ENCODE peak calls at places on chromosomes 3 and 15, in four cellular contexts. G is gastrocnemius medialis, N is heart left ventricle, M is SK-N-SH. B is an unnamed sample. For H3K4me1, the result is how much of the 10 kb centered on the place peaks cover.

GRCh38 chr3:131568460-131568859 is 65.7 kb upstream of the MRPL3 start:
- DNase-seq in G (no peak), N (no peak), M (no peak), B (no peak)

GRCh38 chr3:106401666-106402319 is 533.0 kb upstream of the CBLB start:
- DNase-seq in G (no peak), N (no peak), M (no peak), B (no peak)

GRCh38 chr3:137787520-137787919 is 23.4 kb downstream of the SOX14 start:
- DNase-seq in G (no peak), N (no peak), M (no peak), B (no peak)

GRCh38 chr3:11718582-11719405 is 75.1 kb upstream of the VGLL4 start:
- DNase-seq in G (no peak), N (peak), M (peak), B (peak)

GRCh38 chr3:188194327-188194726 is 40.4 kb downstream of the LPP start:
- DNase-seq in G (no peak), N (no peak), M (no peak), B (no peak)

GRCh38 chr3:4895848-4896247 is 83.4 kb upstream of the BHLHE40 start:
- DNase-seq in G (no peak), N (no peak), M (no peak), B (no peak)

GRCh38 chr3:195221015-195221853 is 49.7 kb downstream of the XXYLT1 start:
- DNase-seq in G (no peak), N (no peak), M (peak), B (peak)

GRCh38 chr3:117600666-117601065 is 891.1 kb downstream of the TUSC7 start:
- DNase-seq in G (no peak), N (no peak), M (no peak), B (no peak)

GRCh38 chr15:66862111-66862815 is 160.2 kb downstream of the SMAD6 start:
- DNase-seq in G (no peak), N (no peak), M (no peak), B (peak)

GRCh38 chr3:67418539-67419529 is 235.6 kb downstream of the SUCLG2 start:
- DNase-seq in G (no peak), N (no peak), M (no peak), B (no peak)

GRCh38 chr3:185646382-185647133 is 60.5 kb downstream of the SENP2 start:
- DNase-seq in G (no peak), N (no peak), M (no peak), B (no peak)

GRCh38 chr15:29674661-29675533 is 147.4 kb downstream of the TJP1 start:
- DNase-seq in G (no peak), N (peak), M (peak), B (peak)

GRCh38 chr15:67290319-67290718 is 35.7 kb downstream of the IQCH start:
- DNase-seq in G (no peak), N (no peak), M (no peak), B (no peak)

GRCh38 chr3:126508539-126508938 is 9.0 kb downstream of the UROC1 start:
- DNase-seq in G (no peak), N (peak), M (no peak), B (no peak)

GRCh38 chr15:42010434-42010833 is 10.4 kb downstream of the PLA2G4E start:
- DNase-seq in G (no peak), N (no peak), M (no peak), B (no peak)

GRCh38 chr3:141050913-141051632 is at the start of gene SPSB4:
- DNase-seq in G (peak), N (peak), M (peak), B (no peak)

GRCh38 chr3:90007786-90008499 is 900.5 kb downstream of the EPHA3 start:
- DNase-seq in G (no peak), N (peak), M (no peak), B (no peak)

GRCh38 chr3:129690406-129690805 is 83.9 kb upstream of the PLXND1 start:
- DNase-seq in G (no peak), N (no peak), M (peak), B (peak)

GRCh38 chr3:140206196-140207040 is 271.4 kb downstream of the CLSTN2 start:
- DNase-seq in G (no peak), N (no peak), M (peak), B (no peak)

GRCh38 chr3:154510780-154511179 is 80.8 kb upstream of the GPR149 start:
- DNase-seq in G (no peak), N (no peak), M (no peak), B (no peak)

GRCh38 chr15:41971893-41972340 is 440 bp downstream of the EHD4 start:
- DNase-seq in G (no peak), N (no peak), M (peak), B (peak)

GRCh38 chr3:9153763-9154601 is 95.5 kb downstream of the SRGAP3 start:
- DNase-seq in G (peak), N (peak), M (no peak), B (no peak)

GRCh38 chr3:190294030-190294429 is 28.2 kb downstream of the CLDN1 start:
- DNase-seq in G (no peak), N (no peak), M (no peak), B (no peak)

GRCh38 chr3:45180051-45180450 is 33.9 kb upstream of the CDCP1 start:
- DNase-seq in G (peak), N (no peak), M (no peak), B (no peak)

GRCh38 chr15:29672923-29673809 is 149.1 kb downstream of the TJP1 start:
- DNase-seq in G (no peak), N (no peak), M (no peak), B (no peak)

GRCh38 chr3:168269019-168269418 is 173.3 kb upstream of the GOLIM4 start:
- DNase-seq in G (no peak), N (no peak), M (no peak), B (no peak)

GRCh38 chr3:6540981-6541380 is 319.9 kb upstream of the GRM7 start:
- DNase-seq in G (no peak), N (no peak), M (no peak), B (peak)

GRCh38 chr3:132161608-132162007 is 126.8 kb upstream of the CPNE4 start:
- DNase-seq in G (no peak), N (no peak), M (no peak), B (no peak)

GRCh38 chr15:87959080-87959479 is 297.5 kb downstream of the NTRK3 start:
- DNase-seq in G (no peak), N (no peak), M (no peak), B (no peak)

GRCh38 chr3:31505353-31506048 is 27.2 kb upstream of the STT3B start:
- DNase-seq in G (no peak), N (no peak), M (no peak), B (no peak)

GRCh38 chr15:31320022-31320421 is 6.6 kb upstream of the KLF13 start:
- DNase-seq in G (no peak), N (no peak), M (no peak), B (no peak)

GRCh38 chr15:38257676-38258075 is 5.0 kb downstream of the SPRED1 start:
- DNase-seq in G (no peak), N (no peak), M (no peak), B (no peak)
- H3K4me3 ChIP-seq in G (no peak), N (no peak), M (no peak), B (no peak)

GRCh38 chr3:152270944-152271343 is 2.2 kb downstream of the MBNL1 start:
- DNase-seq in G (no peak), N (no peak), M (no peak), B (no peak)
- H3K27ac ChIP-seq in G (peak), N (peak), M (peak), B (peak)

GRCh38 chr15:64697911-64698369 is 77.4 kb downstream of the RBPMS2 start:
- DNase-seq in G (no peak), N (no peak), M (no peak), B (no peak)
- H3K4me1 ChIP-seq in G (half or more), N (half or more), M (under half), B (under half)

GRCh38 chr3:88032245-88032644 is 26.6 kb downstream of the CGGBP1 start:
- DNase-seq in G (no peak), N (no peak), M (no peak), B (no peak)
- H3K4me3 ChIP-seq in G (peak), N (peak), M (peak), B (peak)